ENCODE peak calls at places on chromosomes 16 and 17, in six cellular contexts. M is hypothalamus; W is naive thymus-derived CD8-positive, alpha-beta T cell; X is stimulated activated CD8-positive, alpha-beta memory T cell treated with anti-CD3 and anti-CD28 coated beads, Interleukin-7, amount 100 ng/mL, for 24 hours; P is T-helper 2 cell treated with Interferon-gamma antibody and Interleukin-4, amounts not matched to agents 5 μg/mL and 100 μg/mL, for 36 hours; V is CD4-positive, alpha-beta T cell. A is an unnamed sample.

GRCh38 chr16:12800751-12801308 is 2.9 kb downstream of the CPPED1 start:
- DNase-seq in X (no peak), V (no peak), M (no peak), W (no peak), P (no peak), A (no peak)

GRCh38 chr17:59056857-59057256 is 49.8 kb downstream of the TRIM37 start:
- DNase-seq in V (no peak), M (no peak), P (no peak), X (no peak), W (no peak), A (no peak)

GRCh38 chr17:17181666-17182600 is 24.2 kb downstream of the PLD6 start:
- DNase-seq in M (no peak), X (no peak), W (no peak), P (peak; percentile 27), V (no peak), A (no peak)

GRCh38 chr16:57528499-57529323 is 7.7 kb downstream of the CCDC102A start:
- DNase-seq in P (no peak), X (no peak), M (no peak), W (no peak), V (no peak), A (no peak)

GRCh38 chr17:56966277-56966676 is 5.4 kb upstream of the COIL start:
- DNase-seq in X (no peak), W (no peak), M (no peak), P (no peak), V (no peak), A (no peak)

GRCh38 chr17:30225919-30226553 is 9.5 kb downstream of the SLC6A4 start:
- DNase-seq in W (no peak), M (no peak), P (no peak), X (no peak), V (no peak), A (no peak)

GRCh38 chr16:69089091-69089912 is 16.2 kb upstream of the HAS3 start:
- DNase-seq in X (no peak), P (peak; percentile 59), W (no peak), V (no peak), M (no peak), A (no peak)

GRCh38 chr17:58387834-58388233 is 29.5 kb downstream of the RNF43 start:
- DNase-seq in M (no peak), X (no peak), P (peak; percentile 48), V (no peak), W (no peak), A (no peak)

GRCh38 chr16:1026784-1027415 is 45.3 kb downstream of the SOX8 start:
- DNase-seq in P (no peak), X (no peak), W (no peak), M (no peak), V (no peak), A (no peak)

GRCh38 chr17:63552211-63552610 is 1.9 kb downstream of the DCAF7 start:
- DNase-seq in M (no peak), P (no peak), V (no peak), W (no peak), X (no peak), A (no peak)

GRCh38 chr17:14301279-14301760 is 439 bp downstream of the HS3ST3B1 start:
- DNase-seq in P (peak; percentile 49), W (peak; percentile 46), M (no peak), V (peak; percentile 53), X (no peak), A (no peak)

GRCh38 chr17:27651411-27652345 is 20.7 kb downstream of the LGALS9 start:
- DNase-seq in W (peak; percentile 54), X (peak; percentile 47), P (peak; percentile 55), V (peak; percentile 74), M (peak; percentile 30), A (peak; percentile 35)

GRCh38 chr17:4998666-4999428 is 1.1 kb downstream of the KIF1C start:
- DNase-seq in X (no peak), P (no peak), W (no peak), M (no peak), V (no peak), A (no peak)

GRCh38 chr17:76566988-76567431 is 18.6 kb downstream of the ST6GALNAC2 start:
- DNase-seq in M (no peak), W (no peak), V (no peak), P (no peak), X (no peak), A (no peak)

GRCh38 chr17:58416937-58417299 is 416 bp downstream of the RNF43 start:
- DNase-seq in V (no peak), M (no peak), X (no peak), P (no peak), W (no peak), A (no peak)

GRCh38 chr16:28136751-28137434 is 73.4 kb upstream of the GSG1L start:
- DNase-seq in W (no peak), P (peak; percentile 32), X (no peak), V (peak; percentile 45), M (peak; percentile 8), A (no peak)

GRCh38 chr17:68085751-68086445 is 50.4 kb downstream of the KPNA2 start:
- DNase-seq in W (no peak), P (no peak), X (no peak), M (no peak), V (no peak), A (peak; percentile 76)

GRCh38 chr17:4706121-4706520 is 2.2 kb upstream of the PELP1 start:
- DNase-seq in M (no peak), W (no peak), P (no peak), V (no peak), X (no peak), A (peak; percentile 23)

GRCh38 chr17:55264640-55265298 is at the start of gene HLF:
- DNase-seq in V (peak; percentile 77), P (peak; percentile 77), W (peak; percentile 65), M (peak; percentile 73), X (peak; percentile 40), A (peak; percentile 36)

GRCh38 chr16:24493859-24494258 is 45.5 kb upstream of the RBBP6 start:
- DNase-seq in X (no peak), M (no peak), V (no peak), W (no peak), P (no peak), A (no peak)

GRCh38 chr17:32268734-32269288 is 3.2 kb downstream of the RHBDL3 start:
- DNase-seq in W (no peak), V (no peak), X (no peak), P (no peak), M (no peak), A (no peak)

GRCh38 chr17:6914711-6915110 is 81.1 kb upstream of the ALOX12 start:
- DNase-seq in P (no peak), V (no peak), M (no peak), W (no peak), X (no peak), A (no peak)

GRCh38 chr16:71961066-71962039 is 38.8 kb downstream of the PKD1L3 start:
- DNase-seq in V (peak; percentile 83), M (peak; percentile 71), X (peak; percentile 67), W (peak; percentile 72), P (peak; percentile 70), A (peak; percentile 71)

GRCh38 chr16:52976539-52977167 is 76.0 kb downstream of the CHD9NB start:
- DNase-seq in P (no peak), M (no peak), V (no peak), W (no peak), X (no peak), A (no peak)

GRCh38 chr17:37393352-37393751 is 13.3 kb downstream of the ACACA start:
- DNase-seq in X (no peak), W (no peak), M (no peak), V (no peak), P (no peak), A (no peak)

A was measured in MV-4-11.